ENCODE peak calls at places on chromosome 17, in ten cellular contexts. L, S, E, O, F, V, M, W, R and Q are unnamed samples.

GRCh38 chr17:77444653-77445029 is 303.9 kb downstream of the SEC14L1 start:
- DNase-seq in L (no peak), S (peak; percentile 71), E (no peak), O (peak; percentile 94), F (peak; percentile 66), V (peak; percentile 54), M (no peak), W (no peak), R (peak; percentile 72), Q (peak; percentile 55)

GRCh38 chr17:73972901-73973300 is 230.6 kb upstream of the RPL38 start:
- DNase-seq in L (no peak), S (no peak), E (no peak), O (no peak), F (no peak), V (no peak), M (no peak), W (no peak), R (no peak), Q (no peak)

GRCh38 chr17:58278661-58279015 is 2.1 kb downstream of the MPO start:
- DNase-seq in L (no peak), S (peak; percentile 51), E (no peak), O (peak; percentile 88), F (no peak), V (no peak), M (no peak), W (no peak), R (peak; percentile 39), Q (no peak)

GRCh38 chr17:64005734-64006167 is 7.6 kb downstream of the PRR29 start:
- DNase-seq in L (no peak), S (peak; percentile 30), E (no peak), O (peak; percentile 90), F (no peak), V (no peak), M (no peak), W (no peak), R (no peak), Q (no peak)

GRCh38 chr17:29793501-29793900 is 136.5 kb downstream of the SSH2 start:
- DNase-seq in L (no peak), S (no peak), E (no peak), O (peak; percentile 32), F (no peak), V (peak; percentile 47), M (no peak), W (no peak), R (no peak), Q (no peak)

GRCh38 chr17:63113167-63113566 is 147.1 kb downstream of the TANC2 start:
- DNase-seq in L (no peak), S (no peak), E (no peak), O (no peak), F (no peak), V (no peak), M (no peak), W (no peak), R (no peak), Q (no peak)

GRCh38 chr17:58228679-58229078 is 9.6 kb upstream of the MKS1 start:
- DNase-seq in L (no peak), S (no peak), E (no peak), O (no peak), F (no peak), V (no peak), M (no peak), W (no peak), R (no peak), Q (no peak)

GRCh38 chr17:58352018-58352842 is at the start of gene SUPT4H1:
- DNase-seq in L (peak; percentile 51), S (peak; percentile 96), E (peak; percentile 96), O (peak; percentile 98), F (peak; percentile 92), V (peak; percentile 90), M (peak; percentile 90), W (peak; percentile 95), R (peak; percentile 84), Q (peak; percentile 91)

GRCh38 chr17:79844869-79845600 is 5.8 kb upstream of the CBX4 start:
- DNase-seq in L (no peak), S (peak; percentile 58), E (peak; percentile 73), O (peak; percentile 99), F (peak; percentile 48), V (no peak), M (no peak), W (no peak), R (peak; percentile 54), Q (no peak)

GRCh38 chr17:75105269-75106080 is 4.3 kb upstream of the ARMC7 start:
- DNase-seq in L (no peak), S (peak; percentile 63), E (peak; percentile 60), O (peak; percentile 91), F (no peak), V (peak; percentile 31), M (no peak), W (no peak), R (no peak), Q (peak; percentile 55)

GRCh38 chr17:78572277-78573205 is 4.7 kb downstream of the DNAH17 start:
- DNase-seq in L (no peak), S (no peak), E (peak; percentile 45), O (peak; percentile 74), F (no peak), V (no peak), M (no peak), W (no peak), R (no peak), Q (no peak)

GRCh38 chr17:68732301-68732749 is 131.2 kb upstream of the FAM20A start:
- DNase-seq in L (no peak), S (peak; percentile 35), E (no peak), O (no peak), F (no peak), V (no peak), M (no peak), W (peak; percentile 27), R (no peak), Q (no peak)

GRCh38 chr17:4986951-4987766 is at the start of gene CAMTA2:
- DNase-seq in L (no peak), S (peak; percentile 80), E (peak; percentile 94), O (peak; percentile 95), F (peak; percentile 89), V (peak; percentile 61), M (peak; percentile 81), W (peak; percentile 50), R (peak; percentile 95), Q (peak; percentile 94)

GRCh38 chr17:4988168-4988567 is 693 bp upstream of the CAMTA2 start:
- DNase-seq in L (no peak), S (peak; percentile 38), E (no peak), O (peak; percentile 67), F (peak; percentile 40), V (no peak), M (no peak), W (no peak), R (peak; percentile 50), Q (no peak)

GRCh38 chr17:4986403-4986802 is 1.1 kb downstream of the CAMTA2 start:
- DNase-seq in L (no peak), S (peak; percentile 37), E (no peak), O (peak; percentile 84), F (peak; percentile 33), V (no peak), M (no peak), W (peak; percentile 17), R (no peak), Q (no peak)

DNA sequence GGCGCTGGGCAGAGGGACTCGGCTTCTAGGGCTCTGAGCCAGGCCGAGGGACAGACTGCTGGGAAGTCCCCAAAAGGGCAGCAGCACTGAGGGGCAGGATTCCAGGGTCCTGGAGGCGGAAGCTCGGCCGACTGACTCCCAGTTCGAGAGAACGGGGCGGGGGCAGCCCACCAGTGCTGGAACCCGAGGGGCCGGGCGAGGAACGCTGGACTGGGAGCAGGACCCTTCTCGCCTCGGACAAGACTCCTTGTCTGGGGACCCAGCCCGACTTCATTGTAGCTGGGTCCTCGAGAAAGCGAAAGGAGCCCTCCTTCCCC is 250 bp upstream of the CAMTA2 start:
- DNase-seq in L (no peak), S (peak; percentile 50), E (no peak), O (no peak), F (no peak), V (peak; percentile 20), M (no peak), W (no peak), R (no peak), Q (no peak)
- H3K4me1 ChIP-seq in L (peaks cover 37% of the 10 kb centered on the region), S (peaks cover 9% of the 10 kb centered on the region), E (peaks cover 11% of the 10 kb centered on the region), O (peaks cover 17% of the 10 kb centered on the region), F (peaks cover 9% of the 10 kb centered on the region), V (peaks cover 7% of the 10 kb centered on the region), M (peaks cover 24% of the 10 kb centered on the region), W (peaks cover 14% of the 10 kb centered on the region), R (peaks cover 39% of the 10 kb centered on the region), Q (peaks cover 20% of the 10 kb centered on the region)

GRCh38 chr17:35314415-35315216 is 58.8 kb downstream of the SLFN11 start:
- DNase-seq in L (no peak), S (peak; percentile 51), E (no peak), O (no peak), F (no peak), V (no peak), M (no peak), W (no peak), R (no peak), Q (no peak)
- H3K27ac ChIP-seq in L (peak overlapping the region; percentile 59), S (peak overlapping the region; percentile 43), E (no peak overlapping the region), O (peak overlapping the region; percentile 4), F (peak overlapping the region; percentile 35), V (peak overlapping the region; percentile 30), M (peak overlapping the region; percentile 80), W (no peak overlapping the region), R (peak overlapping the region; percentile 88), Q (no peak overlapping the region)

DNA sequence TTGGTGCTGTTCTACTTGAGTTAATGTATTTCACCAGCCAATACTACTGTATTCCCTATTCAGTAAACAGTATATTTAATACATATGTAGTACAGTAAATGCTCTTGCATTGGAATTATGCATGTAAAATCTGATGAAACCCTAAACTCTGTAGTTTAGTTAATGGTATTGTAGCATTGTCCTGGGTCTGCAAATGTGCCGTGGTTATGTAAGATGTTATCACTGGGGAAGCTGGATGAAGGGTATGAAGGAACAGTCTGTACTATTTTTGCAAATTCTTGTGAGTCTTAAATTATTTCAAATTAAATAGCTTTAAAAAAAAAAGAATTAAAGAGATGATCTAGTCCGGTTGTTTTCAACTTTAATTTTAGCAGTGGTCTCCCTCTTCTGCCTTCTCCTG is 199.3 kb upstream of the CACNG5 start:
- DNase-seq in L (no peak), S (no peak), E (no peak), O (no peak), F (no peak), V (no peak), M (no peak), W (no peak), R (no peak), Q (no peak)
- H3K4me1 ChIP-seq in L (no peaks in the 10 kb centered on the region), S (peaks cover 26% of the 10 kb centered on the region), E (no peaks in the 10 kb centered on the region), O (peaks cover 8% of the 10 kb centered on the region), F (no peaks in the 10 kb centered on the region), V (peaks cover 8% of the 10 kb centered on the region), M (no peaks in the 10 kb centered on the region), W (peaks cover 25% of the 10 kb centered on the region), R (no peaks in the 10 kb centered on the region), Q (no peaks in the 10 kb centered on the region)

DNA sequence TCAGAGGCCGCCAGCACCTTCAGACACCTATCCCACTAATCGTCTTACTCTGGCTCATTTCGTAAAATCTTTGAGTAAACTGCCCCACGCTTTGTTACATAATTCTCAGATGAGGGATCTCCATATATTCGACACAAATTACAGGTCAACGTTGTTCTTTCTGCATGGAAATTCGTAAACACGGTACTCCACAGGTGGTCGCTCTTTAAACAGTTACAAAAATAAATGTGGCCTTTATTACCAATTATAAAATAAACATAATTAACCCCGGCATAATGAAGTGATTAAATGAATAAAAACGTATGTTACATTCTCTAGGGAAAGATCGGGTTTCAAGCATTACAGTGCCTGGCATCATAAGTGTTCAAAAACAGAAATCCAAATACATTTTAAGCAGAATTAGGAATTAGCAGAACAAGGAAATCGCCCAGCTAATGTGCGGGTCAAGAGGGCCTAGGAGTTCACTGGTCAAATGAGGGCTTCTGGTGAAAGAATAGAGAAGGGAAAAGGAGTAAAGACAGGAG is 943 bp upstream of the PIP4K2B start:
- DNase-seq in L (no peak), S (no peak), E (no peak), O (no peak), F (no peak), V (no peak), M (no peak), W (no peak), R (no peak), Q (no peak)
- H3K27ac ChIP-seq in L (peak overlapping the region; percentile 99), S (peak overlapping the region; percentile 96), E (peak overlapping the region; percentile 100), O (peak overlapping the region; percentile 93), F (peak overlapping the region; percentile 100), V (peak overlapping the region; percentile 96), M (peak overlapping the region; percentile 87), W (peak overlapping the region; percentile 85), R (peak overlapping the region; percentile 98), Q (peak overlapping the region; percentile 100)